ENCODE peak calls at places on chromosomes 13 and 19, in nine cellular contexts. T, Y, U, X, V, S, L, D and H are unnamed samples.

GRCh38 chr13:113298001-113298945 is 1.2 kb downstream of the LAMP1 start:
- DNase-seq in U (peak; percentile 63), L (no peak), S (no peak), Y (no peak), X (no peak), D (no peak), V (no peak), T (no peak), H (no peak)

GRCh38 chr13:22161871-22162270 is 491.0 kb downstream of the FGF9 start:
- DNase-seq in S (no peak), U (no peak), V (no peak), D (no peak), X (no peak), Y (no peak), L (peak; percentile 26), T (no peak), H (no peak)

GRCh38 chr19:2756477-2756876 is 16.7 kb upstream of the SLC39A3 start:
- DNase-seq in T (no peak), X (no peak), Y (no peak), S (no peak), L (no peak), U (no peak), V (no peak), D (no peak), H (no peak)

GRCh38 chr19:823565-824121 is 1.9 kb upstream of the PLPPR3 start:
- DNase-seq in U (no peak), V (no peak), T (no peak), D (no peak), L (no peak), X (no peak), Y (no peak), S (peak; percentile 49), H (no peak)

GRCh38 chr19:49133621-49134454 is 14.5 kb downstream of the PPFIA3 start:
- DNase-seq in U (peak; percentile 33), D (peak; percentile 69), X (peak; percentile 72), Y (no peak), V (no peak), L (no peak), S (no peak), T (peak; percentile 90), H (peak; percentile 48)

GRCh38 chr19:19213822-19214558 is 2.2 kb downstream of the NCAN start:
- DNase-seq in S (no peak), V (no peak), X (no peak), D (no peak), U (no peak), L (no peak), Y (no peak), T (peak; percentile 47), H (no peak)

GRCh38 chr13:56902276-56902675 is 238.4 kb upstream of the PRR20A start:
- DNase-seq in T (peak; percentile 62), V (no peak), Y (no peak), S (no peak), L (no peak), U (no peak), D (no peak), X (no peak), H (no peak)

GRCh38 chr13:66402071-66402470 is 828.1 kb downstream of the PCDH9 start:
- DNase-seq in U (no peak), V (no peak), D (no peak), X (peak; percentile 10), L (no peak), Y (no peak), S (no peak), T (no peak), H (no peak)

GRCh38 chr13:98622926-98623325 is 46.0 kb upstream of the STK24 start:
- DNase-seq in Y (no peak), U (no peak), S (no peak), L (no peak), T (no peak), D (no peak), X (no peak), V (no peak), H (no peak)

GRCh38 chr13:99124695-99125334 is 75.8 kb upstream of the UBAC2 start:
- DNase-seq in S (no peak), D (no peak), Y (no peak), U (peak; percentile 69), X (peak; percentile 40), V (no peak), T (no peak), L (no peak), H (no peak)

GRCh38 chr19:22527554-22527953 is 105.4 kb upstream of the ZNF98 start:
- DNase-seq in V (no peak), U (no peak), X (no peak), T (no peak), Y (no peak), L (no peak), D (no peak), S (no peak), H (no peak)

GRCh38 chr19:30791116-30791515 is 418.9 kb downstream of the ZNF536 start:
- DNase-seq in V (no peak), X (no peak), D (no peak), L (no peak), T (no peak), Y (peak; percentile 75), S (no peak), U (peak; percentile 11), H (no peak)

GRCh38 chr19:18589380-18590272 is 1.0 kb downstream of the REX1BD start:
- DNase-seq in S (peak; percentile 75), X (peak; percentile 82), Y (no peak), L (no peak), T (peak; percentile 92), V (peak; percentile 67), U (peak; percentile 91), D (peak; percentile 70), H (peak; percentile 67)

GRCh38 chr19:49224856-49225255 is 67.3 kb downstream of the TRPM4 start:
- DNase-seq in L (no peak), X (peak; percentile 90), U (peak; percentile 79), V (no peak), S (peak; percentile 67), T (no peak), D (peak; percentile 66), Y (no peak), H (no peak)

GRCh38 chr13:111316161-111316730 is 4.2 kb upstream of the TEX29 start:
- DNase-seq in D (no peak), V (peak; percentile 17), T (no peak), U (no peak), L (no peak), Y (no peak), X (no peak), S (no peak), H (no peak)

GRCh38 chr13:43229506-43229905 is 206.1 kb downstream of the DNAJC15 start:
- DNase-seq in V (no peak), Y (no peak), U (peak; percentile 68), D (no peak), X (peak; percentile 10), S (no peak), T (no peak), L (no peak), H (no peak)

GRCh38 chr19:355134-355533 is 10.5 kb upstream of the MIER2 start:
- DNase-seq in T (no peak), L (no peak), V (no peak), D (no peak), Y (no peak), S (no peak), X (no peak), U (peak; percentile 17), H (no peak)